ENCODE peak calls at places on chromosomes 3 and 15, in seven cellular contexts. E, C, S, P, O, L and U are unnamed samples.
A peak's percentile ranks its signal among the peaks of the same experiment; 100 is the strongest.

GRCh38 chr3:128629936-128630335 is 20.7 kb downstream of the RPN1 start:
- DNase-seq in O (no peak), C (no peak), S (no peak), E (no peak), P (no peak), L (no peak), U (no peak)

GRCh38 chr15:63176302-63176701 is 13.1 kb upstream of the RAB8B start:
- DNase-seq in C (no peak), S (no peak), E (no peak), O (peak; percentile 48), P (no peak), L (no peak), U (no peak)

GRCh38 chr3:194931366-194931765 is 245.7 kb downstream of the FAM43A start:
- DNase-seq in P (no peak), E (no peak), C (no peak), S (no peak), O (no peak), L (no peak), U (no peak)

GRCh38 chr15:38560456-38560926 is 4.1 kb downstream of the RASGRP1 start:
- DNase-seq in P (no peak), L (no peak), S (no peak), O (no peak), E (no peak), C (peak; percentile 30), U (no peak)

GRCh38 chr3:60294181-60294580 is 957.1 kb downstream of the FHIT start:
- DNase-seq in P (peak; percentile 48), C (no peak), L (no peak), E (no peak), S (peak; percentile 91), O (peak; percentile 38), U (no peak)

GRCh38 chr3:175655366-175655765 is 796.2 kb downstream of the NAALADL2 start:
- DNase-seq in E (no peak), O (no peak), P (no peak), L (no peak), S (peak; percentile 62), C (no peak), U (peak; percentile 52)

GRCh38 chr15:44207643-44208042 is 12.6 kb upstream of the FRMD5 start:
- DNase-seq in P (peak; percentile 48), O (peak; percentile 89), C (no peak), L (no peak), E (peak; percentile 33), S (peak; percentile 67), U (no peak)

GRCh38 chr3:6273878-6274277 is 587.0 kb upstream of the GRM7 start:
- DNase-seq in P (no peak), O (no peak), L (no peak), S (no peak), C (no peak), E (no peak), U (no peak)

GRCh38 chr15:78213425-78213750 is 21.0 kb downstream of the ACSBG1 start:
- DNase-seq in O (no peak), E (no peak), L (no peak), C (no peak), S (no peak), P (no peak), U (no peak)

GRCh38 chr3:12601072-12601471 is 44.2 kb downstream of the MKRN2 start:
- DNase-seq in L (no peak), S (peak; percentile 39), E (no peak), C (no peak), O (peak; percentile 12), P (no peak), U (no peak)

GRCh38 chr3:172549144-172549543 is 25.9 kb upstream of the TNFSF10 start:
- DNase-seq in L (no peak), P (no peak), C (no peak), S (peak; percentile 56), E (no peak), O (no peak), U (no peak)

GRCh38 chr15:70447927-70448698 is 315.2 kb downstream of the UACA start:
- DNase-seq in S (no peak), O (no peak), P (no peak), L (no peak), E (no peak), C (no peak), U (no peak)

GRCh38 chr15:76512971-76513370 is 176.4 kb downstream of the ISL2 start:
- DNase-seq in O (no peak), S (no peak), L (no peak), C (no peak), P (no peak), E (no peak), U (no peak)

GRCh38 chr3:107806021-107806420 is 283.3 kb downstream of the BBX start:
- DNase-seq in P (no peak), E (no peak), O (no peak), S (no peak), C (no peak), L (no peak), U (no peak)

GRCh38 chr15:97904196-97904572 is 56.3 kb upstream of the ARRDC4 start:
- DNase-seq in E (no peak), C (peak; percentile 44), P (peak; percentile 45), L (peak; percentile 75), S (peak; percentile 76), O (peak; percentile 80), U (peak; percentile 50)

GRCh38 chr3:154060606-154061380 is 60.4 kb upstream of the ARHGEF26 start:
- DNase-seq in O (peak; percentile 14), C (no peak), E (peak; percentile 13), P (peak; percentile 26), S (peak; percentile 82), L (no peak), U (peak; percentile 90)

GRCh38 chr3:73432021-73432722 is 192.6 kb downstream of the PDZRN3 start:
- DNase-seq in C (peak; percentile 48), O (peak; percentile 30), P (no peak), L (no peak), S (peak; percentile 71), E (no peak), U (no peak)

GRCh38 chr15:29242466-29243242 is 27.0 kb downstream of the NSMCE3 start:
- DNase-seq in O (peak; percentile 10), S (peak; percentile 38), E (no peak), L (no peak), P (no peak), C (no peak), U (no peak)

GRCh38 chr3:185470323-185470722 is 28.5 kb downstream of the TMEM41A start:
- DNase-seq in O (no peak), S (peak; percentile 29), E (no peak), C (no peak), P (no peak), L (no peak), U (no peak)